ENCODE peak calls at places on chromosomes 1 and 21, in eight cellular contexts. M is osteoblast; E is fibroblast of lung; A is T-helper 1 cell; Y is NAMALWA; C is Calu3; T is stimulated activated CD4-positive, alpha-beta T cell treated with anti-CD3 and anti-CD28 coated beads, Interleukin-4, amount 100 ng/mL, for 48 hours; U is CD4-positive, alpha-beta memory T cell. O is an unnamed sample.

GRCh38 chr1:7418442-7419080 is 352.5 kb upstream of the VAMP3 start:
- DNase-seq in Y (no peak), M (no peak), A (no peak), T (no peak), C (no peak), U (no peak), E (no peak), O (no peak)

GRCh38 chr1:116987256-116987555 is 14.4 kb upstream of the CD101 start:
- DNase-seq in C (no peak), T (peak; percentile 57), E (no peak), A (peak; percentile 55), M (no peak), Y (no peak), U (peak; percentile 75), O (peak; percentile 32)

GRCh38 chr1:109877320-109877771 is 33.3 kb upstream of the CSF1 start:
- DNase-seq in E (peak; percentile 93), M (peak; percentile 96), C (peak; percentile 44), T (no peak), Y (no peak), A (no peak), U (no peak), O (no peak)

GRCh38 chr1:30522031-30523004 is 201.1 kb downstream of the MATN1 start:
- DNase-seq in Y (no peak), U (no peak), C (no peak), E (peak; percentile 64), M (no peak), A (no peak), T (no peak), O (no peak)

GRCh38 chr1:165954940-165955339 is 127.5 kb downstream of the UCK2 start:
- DNase-seq in M (no peak), U (no peak), A (no peak), C (no peak), Y (no peak), E (peak; percentile 13), T (no peak), O (no peak)

GRCh38 chr1:33239487-33239886 is 16.8 kb upstream of the ZNF362 start:
- DNase-seq in C (no peak), A (no peak), M (no peak), U (no peak), Y (no peak), T (no peak), E (no peak), O (no peak)

GRCh38 chr1:158107926-158108325 is 72.8 kb upstream of the CD1D start:
- DNase-seq in T (no peak), C (no peak), Y (peak; percentile 25), E (no peak), U (no peak), A (no peak), M (no peak), O (no peak)

GRCh38 chr1:76006234-76006633 is 68.3 kb upstream of the ST6GALNAC3 start:
- DNase-seq in Y (no peak), A (no peak), U (no peak), C (no peak), M (no peak), E (no peak), T (no peak), O (no peak)

GRCh38 chr1:71093938-71094337 is 13.1 kb upstream of the ZRANB2 start:
- DNase-seq in E (peak; percentile 14), C (no peak), M (no peak), T (no peak), Y (peak; percentile 25), U (no peak), A (no peak), O (no peak)

GRCh38 chr1:231590453-231591198 is 36.0 kb upstream of the DISC1 start:
- DNase-seq in C (peak; percentile 68), A (peak; percentile 23), E (peak; percentile 65), T (no peak), Y (peak; percentile 62), M (peak; percentile 46), U (peak; percentile 32), O (peak; percentile 65)

GRCh38 chr21:38303300-38303699 is 46.5 kb downstream of the KCNJ15 start:
- DNase-seq in E (peak; percentile 89), U (no peak), M (peak; percentile 74), T (no peak), Y (no peak), C (no peak), A (no peak), O (no peak)

GRCh38 chr1:150320667-150320978 is 710 bp upstream of the PRPF3 start:
- DNase-seq in U (peak; percentile 1), Y (no peak), T (no peak), M (no peak), C (no peak), A (no peak), E (no peak), O (peak; percentile 6)

GRCh38 chr1:157691285-157691920 is 9.2 kb downstream of the FCRL3 start:
- DNase-seq in M (peak; percentile 61), C (peak; percentile 45), U (no peak), A (no peak), E (peak; percentile 4), Y (peak; percentile 61), T (no peak), O (peak; percentile 25)

GRCh38 chr21:35316933-35317332 is 267.8 kb upstream of the RUNX1 start:
- DNase-seq in A (no peak), C (no peak), U (no peak), T (no peak), E (peak; percentile 87), Y (no peak), M (no peak), O (peak; percentile 54)

GRCh38 chr1:205928256-205928655 is 15.0 kb downstream of the SLC26A9 start:
- DNase-seq in M (peak; percentile 8), T (no peak), C (no peak), A (no peak), U (no peak), E (no peak), Y (no peak), O (no peak)